ENCODE peak calls at places on chromosomes 5 and 9, in five cellular contexts. One of them, this sample, is unnamed.

GRCh38 chr9:123310551-123311249 is 42.3 kb upstream of the STRBP start:
- DNase-seq in A549: no peak
- DNase-seq in CD8-positive, alpha-beta T cell: no peak
- DNase-seq in body of pancreas: no peak
- DNase-seq in left lung: no peak
- DNase-seq in this sample: no peak

GRCh38 chr5:155052532-155052931 is 39.0 kb downstream of the KIF4B start:
- DNase-seq in A549: no peak
- DNase-seq in CD8-positive, alpha-beta T cell: no peak
- DNase-seq in body of pancreas: no peak
- DNase-seq in left lung: no peak
- DNase-seq in this sample: no peak

GRCh38 chr9:15717290-15717689 is 164.4 kb downstream of the CCDC171 start:
- DNase-seq in A549: no peak
- DNase-seq in CD8-positive, alpha-beta T cell: no peak
- DNase-seq in body of pancreas: no peak
- DNase-seq in left lung: peak
- DNase-seq in this sample: no peak

GRCh38 chr5:77816686-77817085 is 40.5 kb upstream of the TBCA start:
- DNase-seq in A549: no peak
- DNase-seq in CD8-positive, alpha-beta T cell: no peak
- DNase-seq in body of pancreas: no peak
- DNase-seq in left lung: no peak
- DNase-seq in this sample: no peak

GRCh38 chr9:105608685-105609598 is 51.0 kb downstream of the FKTN start:
- DNase-seq in A549: peak
- DNase-seq in CD8-positive, alpha-beta T cell: no peak
- DNase-seq in body of pancreas: no peak
- DNase-seq in left lung: no peak
- DNase-seq in this sample: peak

GRCh38 chr5:36740259-36740898 is 134.0 kb downstream of the SLC1A3 start:
- DNase-seq in A549: no peak
- DNase-seq in CD8-positive, alpha-beta T cell: no peak
- DNase-seq in body of pancreas: peak
- DNase-seq in left lung: no peak
- DNase-seq in this sample: no peak

GRCh38 chr5:1763960-1764605 is 35.6 kb downstream of the MRPL36 start:
- DNase-seq in A549: no peak
- DNase-seq in CD8-positive, alpha-beta T cell: no peak
- DNase-seq in body of pancreas: peak
- DNase-seq in left lung: peak
- DNase-seq in this sample: no peak

GRCh38 chr5:61245486-61245885 is 83.2 kb upstream of the SMIM15 start:
- DNase-seq in A549: no peak
- DNase-seq in CD8-positive, alpha-beta T cell: no peak
- DNase-seq in body of pancreas: peak
- DNase-seq in left lung: no peak
- DNase-seq in this sample: no peak

GRCh38 chr9:131020862-131021261 is 11.9 kb downstream of the LAMC3 start:
- DNase-seq in A549: no peak
- DNase-seq in CD8-positive, alpha-beta T cell: no peak
- DNase-seq in body of pancreas: no peak
- DNase-seq in left lung: no peak
- DNase-seq in this sample: no peak
- TF ChIP-seq CTCF in A549: no peak
- TF ChIP-seq CTCF in CD8-positive, alpha-beta T cell: no peak
- TF ChIP-seq CTCF in body of pancreas: no peak
- TF ChIP-seq CTCF in left lung: no peak
- TF ChIP-seq CTCF in this sample: no peak

GRCh38 chr9:69090140-69090750 is 54.7 kb downstream of the FXN start:
- DNase-seq in A549: no peak
- DNase-seq in CD8-positive, alpha-beta T cell: no peak
- DNase-seq in body of pancreas: no peak
- DNase-seq in left lung: no peak
- DNase-seq in this sample: no peak
- H3K27ac ChIP-seq in A549: no peak
- H3K27ac ChIP-seq in CD8-positive, alpha-beta T cell: no peak
- H3K27ac ChIP-seq in body of pancreas: no peak
- H3K27ac ChIP-seq in left lung: no peak
- H3K27ac ChIP-seq in this sample: no peak

GRCh38 chr9:88478236-88478635 is 56.7 kb upstream of the NXNL2 start:
- DNase-seq in A549: no peak
- DNase-seq in CD8-positive, alpha-beta T cell: no peak
- DNase-seq in body of pancreas: no peak
- DNase-seq in left lung: no peak
- DNase-seq in this sample: no peak

GRCh38 chr9:88477300-88477751 is 57.7 kb upstream of the NXNL2 start:
- DNase-seq in A549: no peak
- DNase-seq in CD8-positive, alpha-beta T cell: no peak
- DNase-seq in body of pancreas: no peak
- DNase-seq in left lung: no peak
- DNase-seq in this sample: no peak

GRCh38 chr9:88476491-88477271 is 58.3 kb upstream of the NXNL2 start:
- DNase-seq in A549: no peak
- DNase-seq in CD8-positive, alpha-beta T cell: no peak
- DNase-seq in body of pancreas: no peak
- DNase-seq in left lung: no peak
- DNase-seq in this sample: no peak

DNA sequence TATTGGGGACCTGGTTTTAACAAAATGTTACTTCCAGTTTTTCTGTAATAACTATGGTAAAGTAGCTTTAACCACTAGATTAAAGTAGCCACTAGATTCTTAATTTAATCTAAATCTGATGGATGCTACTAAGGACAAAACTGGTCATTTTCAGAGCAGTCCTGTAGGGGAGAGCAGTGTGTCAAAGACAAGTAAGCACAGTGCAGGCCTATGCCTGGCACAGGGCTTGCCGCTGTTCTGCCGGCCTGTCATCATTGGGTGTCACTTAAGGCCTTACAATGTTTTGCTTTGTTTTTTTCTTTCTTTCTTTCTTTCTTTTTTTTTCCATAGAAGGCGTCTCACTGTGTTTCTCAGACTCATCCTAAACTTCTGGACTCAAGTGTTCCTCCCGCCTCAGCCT is 53.0 kb upstream of the NXNL2 start:
- DNase-seq in A549: no peak
- DNase-seq in CD8-positive, alpha-beta T cell: no peak
- DNase-seq in body of pancreas: no peak
- DNase-seq in left lung: no peak
- DNase-seq in this sample: no peak
- TF ChIP-seq CTCF in A549: no peak
- TF ChIP-seq CTCF in CD8-positive, alpha-beta T cell: no peak
- TF ChIP-seq CTCF in body of pancreas: no peak
- TF ChIP-seq CTCF in left lung: no peak
- TF ChIP-seq CTCF in this sample: no peak

DNA sequence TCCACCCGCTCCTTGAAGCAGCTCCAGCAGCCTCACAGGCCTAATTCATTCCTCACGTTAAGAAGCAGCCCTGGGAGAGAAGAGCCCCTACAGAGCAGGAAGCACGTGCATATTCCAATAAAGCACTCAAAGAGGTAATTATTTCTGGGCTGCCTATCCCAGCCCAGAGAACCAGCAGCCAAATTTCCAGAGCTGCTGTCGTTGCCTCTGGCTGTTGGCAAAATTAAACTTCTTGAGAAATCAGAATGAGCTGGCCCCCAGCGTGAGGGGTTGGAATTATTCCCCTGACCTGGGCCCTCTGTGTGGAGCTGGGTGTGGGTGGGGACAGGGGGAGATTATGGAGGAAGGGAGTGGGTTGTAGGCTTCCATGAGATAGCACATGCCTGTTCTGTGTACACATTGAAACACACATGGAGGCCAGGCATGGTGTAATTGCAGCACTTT is 86.8 kb upstream of the HSPA9 start:
- DNase-seq in A549: no peak
- DNase-seq in CD8-positive, alpha-beta T cell: no peak
- DNase-seq in body of pancreas: peak
- DNase-seq in left lung: peak
- DNase-seq in this sample: no peak
- H3K27ac ChIP-seq in A549: no peak
- H3K27ac ChIP-seq in CD8-positive, alpha-beta T cell: no peak
- H3K27ac ChIP-seq in body of pancreas: no peak
- H3K27ac ChIP-seq in left lung: no peak
- H3K27ac ChIP-seq in this sample: no peak

GRCh38 chr9:34623386-34624235 is 3.3 kb upstream of the DCTN3 start:
- DNase-seq in A549: no peak
- DNase-seq in CD8-positive, alpha-beta T cell: no peak
- DNase-seq in body of pancreas: no peak
- DNase-seq in left lung: no peak
- DNase-seq in this sample: no peak
- TF ChIP-seq CTCF in A549: no peak
- TF ChIP-seq CTCF in CD8-positive, alpha-beta T cell: no peak
- TF ChIP-seq CTCF in body of pancreas: no peak
- TF ChIP-seq CTCF in left lung: no peak
- TF ChIP-seq CTCF in this sample: no peak

GRCh38 chr9:127437497-127438264 is 13.5 kb downstream of the ZNF79 start:
- DNase-seq in A549: no peak
- DNase-seq in CD8-positive, alpha-beta T cell: peak
- DNase-seq in body of pancreas: no peak
- DNase-seq in left lung: no peak
- DNase-seq in this sample: no peak
- H3K27ac ChIP-seq in A549: no peak
- H3K27ac ChIP-seq in CD8-positive, alpha-beta T cell: no peak
- H3K27ac ChIP-seq in body of pancreas: no peak
- H3K27ac ChIP-seq in left lung: no peak
- H3K27ac ChIP-seq in this sample: no peak

DNA sequence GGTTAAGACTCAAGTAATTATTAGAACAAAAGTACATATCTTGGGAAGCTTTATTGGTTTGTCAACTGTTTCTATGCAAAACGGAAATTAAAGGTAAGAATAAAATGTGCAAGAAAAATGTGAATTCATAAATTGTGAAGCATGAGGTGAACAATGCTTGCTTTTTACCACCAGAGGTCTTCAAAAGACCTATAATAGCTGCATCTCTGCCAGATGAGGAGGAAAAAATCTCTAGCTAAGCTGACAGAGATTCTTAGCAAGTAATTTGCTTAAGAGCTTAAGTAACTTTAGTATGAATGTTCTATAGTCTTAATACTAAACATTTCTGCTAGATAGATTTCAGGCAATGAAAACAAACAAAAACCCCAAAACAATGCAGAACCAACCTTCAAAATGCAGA is 54.1 kb downstream of the MRPS30 start:
- DNase-seq in A549: peak
- DNase-seq in CD8-positive, alpha-beta T cell: no peak
- DNase-seq in body of pancreas: no peak
- DNase-seq in left lung: no peak
- DNase-seq in this sample: no peak
- TF ChIP-seq CTCF in A549: peak
- TF ChIP-seq CTCF in CD8-positive, alpha-beta T cell: no peak
- TF ChIP-seq CTCF in body of pancreas: no peak
- TF ChIP-seq CTCF in left lung: no peak
- TF ChIP-seq CTCF in this sample: peak

GRCh38 chr9:96209407-96210031 is 92.5 kb downstream of the HSD17B3 start:
- DNase-seq in A549: no peak
- DNase-seq in CD8-positive, alpha-beta T cell: no peak
- DNase-seq in body of pancreas: no peak
- DNase-seq in left lung: no peak
- DNase-seq in this sample: no peak
- H3K27ac ChIP-seq in A549: peak
- H3K27ac ChIP-seq in CD8-positive, alpha-beta T cell: no peak
- H3K27ac ChIP-seq in body of pancreas: no peak
- H3K27ac ChIP-seq in left lung: no peak
- H3K27ac ChIP-seq in this sample: no peak

GRCh38 chr9:84668204-84669007 is 1.1 kb upstream of the NTRK2 start:
- DNase-seq in A549: peak
- DNase-seq in CD8-positive, alpha-beta T cell: no peak
- DNase-seq in body of pancreas: peak
- DNase-seq in left lung: peak
- DNase-seq in this sample: no peak

GRCh38 chr9:84669008-84669292 is 579 bp upstream of the NTRK2 start:
- DNase-seq in A549: no peak
- DNase-seq in CD8-positive, alpha-beta T cell: no peak
- DNase-seq in body of pancreas: no peak
- DNase-seq in left lung: no peak
- DNase-seq in this sample: no peak

GRCh38 chr9:84669293-84670105 is at the start of gene NTRK2:
- DNase-seq in A549: no peak
- DNase-seq in CD8-positive, alpha-beta T cell: no peak
- DNase-seq in body of pancreas: peak
- DNase-seq in left lung: peak
- DNase-seq in this sample: no peak

GRCh38 chr9:84670106-84670800 is 724 bp downstream of the NTRK2 start:
- DNase-seq in A549: no peak
- DNase-seq in CD8-positive, alpha-beta T cell: no peak
- DNase-seq in body of pancreas: peak
- DNase-seq in left lung: peak
- DNase-seq in this sample: no peak

DNA sequence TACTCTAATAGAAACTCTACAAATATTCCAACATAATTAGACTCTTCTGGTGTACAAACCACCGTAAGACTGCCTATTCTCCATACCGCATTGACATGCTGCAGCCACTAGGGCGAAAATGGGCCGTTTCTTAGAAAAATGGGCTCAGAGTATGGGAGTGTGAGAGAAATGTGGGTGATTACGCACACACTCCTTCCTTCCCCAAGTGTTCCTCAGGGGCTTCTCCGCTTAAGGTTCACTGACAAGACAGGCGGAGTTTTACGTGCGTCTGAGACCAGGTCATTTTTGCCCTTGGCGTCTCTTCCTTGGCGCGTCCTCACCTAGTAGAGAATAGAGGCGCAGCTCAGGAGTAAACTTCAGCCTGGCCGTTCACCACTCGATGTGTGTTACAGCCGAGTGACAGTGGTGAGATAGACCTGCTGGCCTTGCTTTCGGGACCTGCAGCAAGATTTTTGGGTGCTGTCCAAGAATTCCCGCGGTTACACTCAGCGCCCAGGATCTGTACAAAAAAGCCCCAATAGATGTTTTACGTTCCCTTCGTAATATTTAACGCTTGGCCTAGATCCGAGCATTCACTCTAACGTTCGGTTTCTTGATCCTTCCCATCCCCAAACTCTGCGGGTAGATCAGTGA is 1.8 kb upstream of the NTRK2 start:
- DNase-seq in A549: peak
- DNase-seq in CD8-positive, alpha-beta T cell: no peak
- DNase-seq in body of pancreas: peak
- DNase-seq in left lung: no peak
- DNase-seq in this sample: no peak
- TF ChIP-seq CTCF in A549: no peak
- TF ChIP-seq CTCF in CD8-positive, alpha-beta T cell: no peak
- TF ChIP-seq CTCF in body of pancreas: peak
- TF ChIP-seq CTCF in left lung: peak
- TF ChIP-seq CTCF in this sample: no peak

DNA sequence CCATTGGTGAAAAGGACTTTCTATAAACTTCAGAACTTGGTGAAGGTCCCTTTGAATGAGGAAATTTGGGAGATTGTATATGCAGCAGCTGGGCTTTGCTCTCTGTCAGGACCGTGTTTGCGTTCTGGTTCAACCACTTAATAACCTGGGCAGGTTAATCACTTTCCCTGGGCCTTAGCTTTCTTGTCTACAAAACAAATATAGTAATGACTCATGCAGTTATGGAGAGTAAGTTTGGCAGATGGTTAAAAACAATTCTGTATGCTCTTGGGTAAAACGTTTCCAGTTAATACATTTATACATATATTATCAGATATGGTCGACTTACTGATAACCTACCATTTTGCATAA is 197.0 kb downstream of the ARHGEF28 start:
- DNase-seq in A549: no peak
- DNase-seq in CD8-positive, alpha-beta T cell: no peak
- DNase-seq in body of pancreas: peak
- DNase-seq in left lung: no peak
- DNase-seq in this sample: no peak
- H3K27ac ChIP-seq in A549: peak
- H3K27ac ChIP-seq in CD8-positive, alpha-beta T cell: no peak
- H3K27ac ChIP-seq in body of pancreas: peak
- H3K27ac ChIP-seq in left lung: no peak
- H3K27ac ChIP-seq in this sample: no peak

This sample was measured in Panc1.